ENCODE peak calls at places on chromosomes 3 and 15, in four cellular contexts. One of them, this sample, is unnamed.
A peak's percentile ranks its signal among the peaks of the same experiment; 100 is the strongest.

GRCh38 chr3:45593708-45594601 is 596 bp upstream of the LIMD1 start:
- DNase-seq in PC-3: peak; percentile 83
- DNase-seq in left ventricle myocardium inferior: peak; percentile 81
- DNase-seq in tibial artery: peak; percentile 50
- DNase-seq in this sample: no peak

GRCh38 chr15:56281145-56281544 is 37.5 kb upstream of the RFX7 start:
- DNase-seq in PC-3: no peak
- DNase-seq in left ventricle myocardium inferior: no peak
- DNase-seq in tibial artery: no peak
- DNase-seq in this sample: no peak

GRCh38 chr3:108416111-108416869 is 94.1 kb downstream of the MYH15 start:
- DNase-seq in PC-3: peak; percentile 19
- DNase-seq in left ventricle myocardium inferior: no peak
- DNase-seq in tibial artery: no peak
- DNase-seq in this sample: no peak

GRCh38 chr3:148269816-148270215 is 427.9 kb upstream of the AGTR1 start:
- DNase-seq in PC-3: peak; percentile 2
- DNase-seq in left ventricle myocardium inferior: no peak
- DNase-seq in tibial artery: no peak
- DNase-seq in this sample: no peak

GRCh38 chr3:99896482-99896881 is 78.8 kb downstream of the CMSS1 start:
- DNase-seq in PC-3: no peak
- DNase-seq in left ventricle myocardium inferior: no peak
- DNase-seq in tibial artery: no peak
- DNase-seq in this sample: no peak

GRCh38 chr15:29731865-29732264 is 90.4 kb downstream of the TJP1 start:
- DNase-seq in PC-3: peak; percentile 85
- DNase-seq in left ventricle myocardium inferior: no peak
- DNase-seq in tibial artery: no peak
- DNase-seq in this sample: no peak

GRCh38 chr3:188099907-188100306 is 54.0 kb upstream of the LPP start:
- DNase-seq in PC-3: no peak
- DNase-seq in left ventricle myocardium inferior: no peak
- DNase-seq in tibial artery: no peak
- DNase-seq in this sample: no peak

GRCh38 chr3:104952160-104952559 is 414.5 kb upstream of the ALCAM start:
- DNase-seq in PC-3: no peak
- DNase-seq in left ventricle myocardium inferior: no peak
- DNase-seq in tibial artery: no peak
- DNase-seq in this sample: no peak

GRCh38 chr15:41464889-41465580 is 28.6 kb upstream of the ITPKA start:
- DNase-seq in PC-3: no peak
- DNase-seq in left ventricle myocardium inferior: no peak
- DNase-seq in tibial artery: no peak
- DNase-seq in this sample: no peak

GRCh38 chr3:10304905-10305304 is 12.2 kb upstream of the GHRL start:
- DNase-seq in PC-3: no peak
- DNase-seq in left ventricle myocardium inferior: no peak
- DNase-seq in tibial artery: no peak
- DNase-seq in this sample: no peak

GRCh38 chr3:195075199-195075940 is 195.6 kb downstream of the XXYLT1 start:
- DNase-seq in PC-3: no peak
- DNase-seq in left ventricle myocardium inferior: peak; percentile 8
- DNase-seq in tibial artery: peak; percentile 2
- DNase-seq in this sample: no peak

GRCh38 chr3:189606774-189607173 is 24.4 kb upstream of the TP63 start:
- DNase-seq in PC-3: peak; percentile 15
- DNase-seq in left ventricle myocardium inferior: no peak
- DNase-seq in tibial artery: no peak
- DNase-seq in this sample: no peak

GRCh38 chr3:10286596-10287295 is 6.0 kb downstream of the GHRL start:
- DNase-seq in PC-3: peak; percentile 88
- DNase-seq in left ventricle myocardium inferior: no peak
- DNase-seq in tibial artery: peak; percentile 49
- DNase-seq in this sample: no peak

GRCh38 chr3:70038671-70039070 is 39.1 kb downstream of the SAMMSON start:
- DNase-seq in PC-3: no peak
- DNase-seq in left ventricle myocardium inferior: no peak
- DNase-seq in tibial artery: no peak
- DNase-seq in this sample: no peak

GRCh38 chr3:70040386-70040785 is 40.9 kb downstream of the SAMMSON start:
- DNase-seq in PC-3: no peak
- DNase-seq in left ventricle myocardium inferior: no peak
- DNase-seq in tibial artery: no peak
- DNase-seq in this sample: no peak

DNA sequence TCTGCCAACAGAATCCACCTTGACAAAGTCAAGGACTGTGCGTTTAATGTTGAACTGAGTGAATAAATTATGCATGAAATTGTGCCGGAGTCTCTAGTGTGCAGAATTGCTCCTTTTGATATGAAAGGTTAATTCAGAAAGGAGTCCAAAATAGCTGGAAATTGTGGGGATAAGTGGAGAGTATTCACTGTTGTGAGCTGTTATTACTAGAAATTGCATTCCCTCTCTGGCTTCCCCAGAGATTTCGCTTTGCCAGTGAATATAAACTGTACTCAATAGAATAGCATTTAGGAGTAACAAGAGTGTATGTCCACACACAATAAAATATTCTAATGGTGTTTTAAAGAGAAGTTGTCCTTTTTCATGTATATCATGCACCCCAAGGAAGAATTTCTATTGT is 43.1 kb downstream of the SAMMSON start:
- DNase-seq in PC-3: no peak
- DNase-seq in left ventricle myocardium inferior: no peak
- DNase-seq in tibial artery: no peak
- DNase-seq in this sample: no peak
- H3K27ac ChIP-seq in PC-3: no peak overlapping the region
- H3K27ac ChIP-seq in left ventricle myocardium inferior: no peak overlapping the region
- H3K27ac ChIP-seq in tibial artery: no peak overlapping the region
- H3K27ac ChIP-seq in this sample: no peak overlapping the region

GRCh38 chr3:101643861-101644613 is 32.9 kb downstream of the ZBTB11 start:
- DNase-seq in PC-3: peak; percentile 88
- DNase-seq in left ventricle myocardium inferior: no peak
- DNase-seq in tibial artery: no peak
- DNase-seq in this sample: peak; percentile 57
- H3K27ac ChIP-seq in PC-3: peak overlapping the region; percentile 6
- H3K27ac ChIP-seq in left ventricle myocardium inferior: no peak overlapping the region
- H3K27ac ChIP-seq in tibial artery: no peak overlapping the region
- H3K27ac ChIP-seq in this sample: peak overlapping the region; percentile 42

DNA sequence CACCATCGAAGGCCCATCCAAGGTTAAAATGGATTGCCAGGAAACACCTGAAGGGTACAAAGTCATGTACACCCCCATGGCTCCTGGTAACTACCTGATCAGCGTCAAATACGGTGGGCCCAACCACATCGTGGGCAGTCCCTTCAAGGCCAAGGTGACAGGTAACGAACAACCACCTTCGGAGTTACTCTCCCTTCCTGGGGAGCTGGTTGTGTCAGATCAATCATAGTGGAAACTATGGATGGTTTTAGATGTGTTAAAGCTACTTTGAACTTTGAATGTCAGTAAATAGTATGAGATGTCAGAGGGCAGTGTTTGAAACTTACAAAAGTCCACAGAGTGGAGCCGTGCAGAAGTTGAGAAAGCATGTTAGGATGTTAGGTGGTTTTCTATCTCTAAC is 42.3 kb downstream of the DNASE1L3 start:
- DNase-seq in PC-3: no peak
- DNase-seq in left ventricle myocardium inferior: no peak
- DNase-seq in tibial artery: no peak
- DNase-seq in this sample: no peak
- H3K27ac ChIP-seq in PC-3: no peak overlapping the region
- H3K27ac ChIP-seq in left ventricle myocardium inferior: peak overlapping the region; percentile 88
- H3K27ac ChIP-seq in tibial artery: no peak overlapping the region
- H3K27ac ChIP-seq in this sample: no peak overlapping the region

GRCh38 chr15:71575474-71576045 is 234.8 kb upstream of the NR2E3 start:
- DNase-seq in PC-3: peak; percentile 49
- DNase-seq in left ventricle myocardium inferior: no peak
- DNase-seq in tibial artery: no peak
- DNase-seq in this sample: no peak

GRCh38 chr15:71573599-71573998 is 236.8 kb upstream of the NR2E3 start:
- DNase-seq in PC-3: no peak
- DNase-seq in left ventricle myocardium inferior: no peak
- DNase-seq in tibial artery: no peak
- DNase-seq in this sample: no peak

GRCh38 chr15:71570736-71571135 is 239.6 kb upstream of the NR2E3 start:
- DNase-seq in PC-3: no peak
- DNase-seq in left ventricle myocardium inferior: no peak
- DNase-seq in tibial artery: no peak
- DNase-seq in this sample: no peak

GRCh38 chr15:71571641-71572040 is 238.7 kb upstream of the NR2E3 start:
- DNase-seq in PC-3: no peak
- DNase-seq in left ventricle myocardium inferior: no peak
- DNase-seq in tibial artery: no peak
- DNase-seq in this sample: no peak

DNA sequence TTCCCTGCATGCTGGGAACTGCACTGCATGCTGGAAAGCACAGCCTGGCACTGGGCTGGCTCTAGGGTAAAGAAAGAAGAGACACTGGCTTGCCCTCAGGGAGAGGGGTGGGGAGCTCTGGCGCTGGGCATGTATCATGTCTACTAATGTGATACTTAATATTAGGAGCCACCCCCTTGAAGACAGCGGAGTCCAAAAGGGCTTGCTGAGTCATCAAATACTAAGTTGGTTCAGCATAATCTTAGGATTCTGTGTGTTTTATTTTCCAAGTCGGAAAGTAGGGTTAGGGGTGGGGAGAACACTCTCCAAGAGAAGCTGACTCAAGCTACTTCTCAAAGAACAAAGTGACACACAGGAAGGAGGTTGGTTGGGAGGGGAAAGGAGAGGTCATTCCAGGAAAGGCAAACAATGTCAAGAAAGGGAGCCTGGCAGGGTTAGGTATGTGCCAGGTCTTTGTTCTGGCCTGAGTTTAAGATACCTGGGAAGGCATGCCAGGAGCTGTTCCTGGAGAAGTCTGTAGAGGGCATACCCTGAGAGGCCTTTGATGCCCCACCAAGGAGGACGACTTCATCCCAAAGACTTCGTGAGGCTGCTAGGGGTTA is 237.8 kb upstream of the NR2E3 start:
- DNase-seq in PC-3: peak; percentile 94
- DNase-seq in left ventricle myocardium inferior: no peak
- DNase-seq in tibial artery: no peak
- DNase-seq in this sample: peak; percentile 65
- H3K27ac ChIP-seq in PC-3: peak overlapping the region; percentile 70
- H3K27ac ChIP-seq in left ventricle myocardium inferior: peak overlapping the region; percentile 27
- H3K27ac ChIP-seq in tibial artery: no peak overlapping the region
- H3K27ac ChIP-seq in this sample: peak overlapping the region; percentile 66

GRCh38 chr15:74041311-74041756 is 41.0 kb downstream of the GOLGA6A start:
- DNase-seq in PC-3: no peak
- DNase-seq in left ventricle myocardium inferior: no peak
- DNase-seq in tibial artery: no peak
- DNase-seq in this sample: no peak
- H3K27ac ChIP-seq in PC-3: no peak overlapping the region
- H3K27ac ChIP-seq in left ventricle myocardium inferior: peak overlapping the region; percentile 72
- H3K27ac ChIP-seq in tibial artery: peak overlapping the region; percentile 55
- H3K27ac ChIP-seq in this sample: no peak overlapping the region

DNA sequence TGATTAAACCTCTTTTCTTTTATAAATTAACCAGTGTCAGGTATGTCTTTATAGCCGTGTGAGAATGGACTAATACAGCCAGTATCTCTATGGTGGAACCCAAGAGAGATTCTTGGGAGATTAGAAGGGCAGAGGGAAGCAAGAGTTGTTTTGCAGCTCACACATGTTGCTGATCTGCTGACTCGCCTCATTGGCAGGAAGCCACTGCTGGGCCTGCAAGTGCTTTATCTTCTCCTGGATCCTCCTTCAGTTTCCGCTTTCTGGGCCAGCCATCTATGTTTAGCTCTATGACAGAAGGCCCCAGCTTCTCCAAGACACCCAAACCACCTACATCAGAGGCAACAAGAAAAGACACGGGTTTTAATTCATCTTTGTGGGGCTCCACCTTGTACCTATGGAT is 23.4 kb upstream of the GALNT15 start:
- DNase-seq in PC-3: peak; percentile 44
- DNase-seq in left ventricle myocardium inferior: peak; percentile 79
- DNase-seq in tibial artery: peak; percentile 91
- DNase-seq in this sample: peak; percentile 31
- H3K27ac ChIP-seq in PC-3: no peak overlapping the region
- H3K27ac ChIP-seq in left ventricle myocardium inferior: peak overlapping the region; percentile 31
- H3K27ac ChIP-seq in tibial artery: peak overlapping the region; percentile 7
- H3K27ac ChIP-seq in this sample: no peak overlapping the region

GRCh38 chr15:82176528-82176927 is 86.0 kb downstream of the EFL1 start:
- DNase-seq in PC-3: no peak
- DNase-seq in left ventricle myocardium inferior: no peak
- DNase-seq in tibial artery: no peak
- DNase-seq in this sample: no peak
- H3K27ac ChIP-seq in PC-3: no peak overlapping the region
- H3K27ac ChIP-seq in left ventricle myocardium inferior: no peak overlapping the region
- H3K27ac ChIP-seq in tibial artery: no peak overlapping the region
- H3K27ac ChIP-seq in this sample: no peak overlapping the region